ENCODE peak calls at places on chromosomes 13 and 19, in four cellular contexts. Q is transverse colon, H is spleen, D is heart left ventricle. U is an unnamed sample.

GRCh38 chr19:14115761-14116160 is 1.8 kb downstream of the PRKACA start:
- DNase-seq in D (peak; percentile 32), H (no peak), Q (no peak), U (no peak)

GRCh38 chr13:40271931-40272775 is 394.3 kb downstream of the FOXO1 start:
- DNase-seq in D (no peak), H (no peak), Q (peak; percentile 38), U (no peak)

GRCh38 chr19:2613507-2614295 is 88.8 kb downstream of the GNG7 start:
- DNase-seq in Q (peak; percentile 50), D (peak; percentile 73), H (peak; percentile 91), U (no peak)

GRCh38 chr13:76086729-76087128 is 450.6 kb downstream of the LMO7 start:
- DNase-seq in H (no peak), D (no peak), Q (no peak), U (peak; percentile 1)

GRCh38 chr19:28103916-28104315 is 1109.0 kb downstream of the UQCRFS1 start:
- DNase-seq in D (no peak), Q (no peak), H (no peak), U (no peak)

GRCh38 chr13:105990256-105990958 is 545.1 kb downstream of the EFNB2 start:
- DNase-seq in H (no peak), Q (no peak), D (no peak), U (no peak)

GRCh38 chr13:75968103-75968838 is 332.1 kb downstream of the LMO7 start:
- DNase-seq in H (no peak), D (no peak), Q (no peak), U (no peak)

GRCh38 chr19:55273978-55274707 is 5.8 kb downstream of the HSPBP1 start:
- DNase-seq in D (no peak), H (no peak), Q (no peak), U (no peak)

GRCh38 chr13:87311165-87311564 is 360.0 kb upstream of the SLITRK5 start:
- DNase-seq in H (no peak), D (no peak), Q (no peak), U (no peak)

GRCh38 chr19:7619671-7620441 is 9.5 kb downstream of the XAB2 start:
- DNase-seq in D (no peak), H (no peak), Q (no peak), U (no peak)

GRCh38 chr13:46195017-46195416 is 13.0 kb upstream of the LCP1 start:
- DNase-seq in H (no peak), Q (no peak), D (no peak), U (no peak)

GRCh38 chr19:31560021-31560770 is 211.0 kb upstream of the TSHZ3 start:
- DNase-seq in H (no peak), D (no peak), Q (no peak), U (no peak)

GRCh38 chr13:33639640-33640080 is 178.3 kb upstream of the RFC3 start:
- DNase-seq in H (no peak), D (no peak), Q (no peak), U (no peak)

GRCh38 chr19:33402421-33403220 is 29.1 kb downstream of the CEBPG start:
- DNase-seq in D (peak; percentile 57), Q (peak; percentile 38), H (peak; percentile 62), U (no peak)

GRCh38 chr19:10935371-10936059 is 6.9 kb downstream of the TIMM29 start:
- DNase-seq in Q (no peak), H (no peak), D (no peak), U (no peak)

GRCh38 chr13:18943273-18943672 is 238.4 kb downstream of the TUBA3C start:
- DNase-seq in Q (no peak), D (no peak), H (peak; percentile 69), U (no peak)

GRCh38 chr19:27774827-27775226 is 1438.1 kb downstream of the UQCRFS1 start:
- DNase-seq in Q (no peak), H (no peak), D (no peak), U (peak; percentile 58)

GRCh38 chr19:15223649-15224371 is 8.4 kb downstream of the EPHX3 start:
- DNase-seq in H (no peak), Q (no peak), D (no peak), U (no peak)

GRCh38 chr13:100334209-100334608 is 245.3 kb downstream of the PCCA start:
- DNase-seq in Q (no peak), H (no peak), D (no peak), U (no peak)

GRCh38 chr19:15318241-15318691 is 14.1 kb downstream of the BRD4 start:
- DNase-seq in D (no peak), H (no peak), Q (no peak), U (no peak)

GRCh38 chr13:26469602-26470001 is 87.9 kb upstream of the WASF3 start:
- DNase-seq in H (no peak), D (no peak), Q (no peak), U (no peak)

GRCh38 chr13:97160421-97160820 is 61.7 kb upstream of the MBNL2 start:
- DNase-seq in H (no peak), Q (no peak), D (no peak), U (no peak)

GRCh38 chr13:111387945-111388600 is 67.6 kb downstream of the TEX29 start:
- DNase-seq in D (peak; percentile 33), H (peak; percentile 51), Q (no peak), U (no peak)

GRCh38 chr19:10742494-10742893 is 24.6 kb downstream of the DNM2 start:
- DNase-seq in D (no peak), Q (peak; percentile 59), H (no peak), U (no peak)

DNA sequence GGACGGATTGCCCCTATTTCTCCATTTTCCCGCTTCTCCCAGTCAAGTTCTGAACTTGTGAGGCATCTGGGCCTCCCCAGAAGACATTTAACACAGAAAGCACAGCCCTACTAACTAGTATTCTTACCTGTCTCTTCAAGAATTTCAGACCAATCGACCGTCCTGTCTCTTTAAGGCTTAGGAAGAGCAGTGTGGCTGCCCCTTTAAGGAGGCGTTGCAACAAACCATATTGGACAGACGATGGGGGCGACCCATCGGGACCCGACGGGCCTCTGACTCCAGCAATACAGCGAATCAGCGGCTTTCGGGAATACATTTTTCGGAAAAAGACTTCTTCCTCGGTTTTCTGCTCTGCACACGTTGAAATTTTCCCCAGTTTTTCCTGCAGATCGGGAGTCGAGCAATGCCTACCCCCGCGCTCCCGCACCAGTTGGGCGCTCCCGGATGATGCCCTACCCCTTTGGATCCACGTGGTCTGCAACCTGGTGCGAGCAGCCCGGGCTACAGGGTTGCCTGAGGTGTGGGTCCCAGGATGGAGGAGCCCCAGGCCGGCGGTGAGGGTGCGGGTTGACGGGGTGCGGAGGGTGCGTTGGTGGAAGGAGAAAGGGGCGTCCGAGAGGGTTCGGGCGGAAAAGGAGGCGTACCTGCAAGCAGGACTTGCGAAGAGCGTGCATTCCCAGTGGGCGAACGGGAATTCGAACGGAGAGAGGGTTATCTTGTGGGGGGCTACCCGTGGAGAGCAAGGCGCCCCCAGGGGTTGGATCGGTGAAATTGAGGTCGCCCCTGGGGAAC is at the start of gene POLR1G:
- DNase-seq in Q (peak; percentile 84), D (peak; percentile 87), H (peak; percentile 94), U (peak; percentile 91)
- TF ChIP-seq POLR2A in Q (peak; percentile 44), D (peak; percentile 14), H (no peak), U (peak; percentile 26)

GRCh38 chr19:44889830-44890365 is 1.2 kb upstream of the TOMM40 start:
- DNase-seq in D (no peak), H (no peak), Q (no peak), U (no peak)

GRCh38 chr19:44893704-44894103 is 2.6 kb downstream of the TOMM40 start:
- DNase-seq in D (no peak), Q (no peak), H (no peak), U (no peak)

GRCh38 chr19:44892932-44893331 is 1.9 kb downstream of the TOMM40 start:
- DNase-seq in H (no peak), D (no peak), Q (no peak), U (no peak)

GRCh38 chr19:44890366-44891015 is 563 bp upstream of the TOMM40 start:
- DNase-seq in D (peak; percentile 100), Q (no peak), H (peak; percentile 99), U (peak; percentile 100)

DNA sequence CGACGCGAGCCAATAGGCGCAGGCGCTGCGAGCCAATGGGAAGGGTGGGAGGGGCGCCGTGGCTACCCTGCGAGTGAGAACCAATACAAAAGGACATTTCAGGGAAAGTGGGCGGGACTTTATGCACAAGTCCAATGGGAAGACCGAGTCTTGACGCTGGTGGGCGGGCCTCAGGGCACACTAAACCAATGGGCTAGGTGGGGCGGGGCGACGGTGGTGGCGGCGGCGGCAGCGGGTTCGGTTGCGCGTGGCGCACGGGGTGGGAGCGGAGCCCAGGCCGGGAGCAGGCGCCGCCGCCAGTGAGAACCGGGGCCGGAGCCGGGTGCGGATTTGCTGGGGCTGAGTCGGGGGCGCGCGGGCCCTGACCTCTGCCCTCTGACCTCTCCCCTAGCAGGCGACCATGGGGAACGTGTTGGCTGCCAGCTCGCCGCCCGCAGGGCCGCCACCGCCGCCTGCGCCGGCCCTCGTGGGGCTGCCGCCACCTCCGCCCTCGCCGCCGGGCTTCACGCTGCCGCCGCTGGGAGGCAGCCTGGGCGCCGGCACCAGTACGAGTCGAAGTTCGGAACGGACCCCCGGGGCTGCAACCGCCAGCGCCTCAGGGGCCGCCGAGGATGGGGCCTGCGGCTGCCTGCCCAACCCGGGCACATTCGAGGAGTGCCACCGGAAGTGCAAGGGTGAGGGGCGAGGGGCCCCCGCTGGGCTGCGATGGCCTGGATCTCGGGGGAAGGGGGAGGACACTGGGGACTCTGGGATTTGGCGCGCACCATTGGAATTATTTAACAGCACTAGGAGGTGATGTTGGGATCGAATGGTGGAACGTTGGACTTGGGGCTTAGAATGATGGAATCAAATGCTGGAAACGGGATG is at the start of gene TOMM40:
- DNase-seq in H (peak; percentile 98), D (no peak), Q (peak; percentile 100), U (no peak)
- TF ChIP-seq POLR2A in H (no peak), D (peak; percentile 60), Q (peak; percentile 44), U (no peak)

GRCh38 chr19:49915271-49915670 is 13.7 kb upstream of the ATF5 start:
- DNase-seq in Q (no peak), D (no peak), H (no peak), U (no peak)

GRCh38 chr19:49920624-49921363 is 8.2 kb upstream of the ATF5 start:
- DNase-seq in H (no peak), Q (peak; percentile 24), D (no peak), U (no peak)

GRCh38 chr19:49913720-49914119 is 15.3 kb upstream of the ATF5 start:
- DNase-seq in D (no peak), Q (no peak), H (no peak), U (no peak)

GRCh38 chr19:49918089-49918488 is 10.9 kb upstream of the ATF5 start:
- DNase-seq in D (no peak), Q (no peak), H (no peak), U (no peak)

DNA sequence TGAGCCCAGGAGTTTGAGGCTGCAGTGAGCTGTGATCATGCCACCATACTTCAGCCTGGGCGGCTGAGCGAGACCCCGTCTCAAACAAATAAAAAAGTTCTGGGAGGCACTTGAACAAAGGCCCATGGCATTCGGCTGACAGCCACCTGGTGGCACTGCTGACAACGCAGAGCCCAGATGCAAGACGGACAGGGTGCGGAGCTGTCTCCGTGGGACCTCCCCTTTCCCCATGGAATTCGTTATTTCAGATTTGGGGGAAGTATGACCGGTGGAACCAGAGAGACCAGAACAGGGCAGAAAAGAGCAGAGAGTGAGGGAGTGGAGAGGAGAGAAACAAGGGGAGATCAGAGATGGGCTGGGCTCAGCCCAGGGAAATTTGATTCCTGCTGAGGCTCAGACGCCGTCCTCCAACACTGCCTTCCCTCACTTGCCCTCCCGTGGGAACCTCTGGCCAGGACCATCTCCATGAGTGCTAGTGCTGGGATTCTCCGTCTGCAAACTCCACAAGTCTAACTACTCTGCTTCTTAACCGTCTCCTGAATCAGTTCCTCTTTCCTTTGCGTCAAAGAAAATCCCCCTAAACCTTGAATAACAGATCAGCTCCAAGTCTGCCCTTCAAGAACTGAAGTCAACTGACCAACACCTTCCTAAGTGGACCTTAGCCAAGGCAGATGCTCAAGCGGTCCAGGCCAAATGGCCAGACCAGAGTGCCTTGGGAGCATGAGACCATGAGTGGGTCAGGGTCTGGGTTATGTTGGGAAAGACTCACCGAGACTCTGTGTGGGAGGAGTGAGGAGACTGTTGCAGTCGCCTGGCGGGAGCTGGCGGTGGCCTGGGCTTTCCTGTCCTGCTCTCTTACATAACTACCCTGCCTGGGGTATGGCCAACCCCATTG is 11.9 kb upstream of the ATF5 start:
- DNase-seq in Q (no peak), H (no peak), D (peak; percentile 48), U (no peak)
- TF ChIP-seq POLR2A in Q (no peak), H (no peak), D (no peak), U (no peak)

GRCh38 chr13:27620377-27621115 is at the start of gene LNX2:
- DNase-seq in Q (peak; percentile 99), H (peak; percentile 99), D (peak; percentile 99), U (peak; percentile 96)
- TF ChIP-seq POLR2A in Q (peak; percentile 84), H (no peak), D (peak; percentile 96), U (peak; percentile 56)

U was measured in erythroblast.